ENCODE peak calls at places on chromosomes 4 and X, in seven cellular contexts. L is mesothelial cell of epicardium; V is T1000; H is H54; P is Calu3; N is HT1080; F is activated CD8-positive, alpha-beta memory T cell treated with anti-CD3 and anti-CD28 coated beads for 1 hour. I is an unnamed sample.

GRCh38 chr4:122224348-122224747 is 72.2 kb downstream of the BLTP1 start:
- DNase-seq in L (no peak), V (no peak), H (no peak), P (no peak), N (peak), F (no peak), I (peak)

GRCh38 chr4:39718366-39719323 is 20.7 kb downstream of the UBE2K start:
- DNase-seq in L (no peak), V (no peak), H (no peak), P (no peak), N (no peak), F (no peak), I (no peak)

GRCh38 chr4:3037957-3038451 is 36.3 kb downstream of the HTT-AS start:
- DNase-seq in L (no peak), V (no peak), H (no peak), P (no peak), N (peak), F (no peak), I (no peak)

GRCh38 chrX:141258080-141258479 is 15.8 kb upstream of the SPANXC start:
- DNase-seq in L (no peak), V (no peak), H (no peak), P (no peak), N (no peak), F (no peak), I (no peak)

GRCh38 chr4:79211490-79211889 is 114.4 kb downstream of the NAA11 start:
- DNase-seq in L (no peak), V (no peak), H (no peak), P (no peak), N (no peak), F (no peak), I (no peak)

GRCh38 chrX:48461830-48462229 is 8.2 kb downstream of the SLC38A5 start:
- DNase-seq in L (no peak), V (no peak), H (no peak), P (no peak), N (no peak), F (no peak), I (peak)

GRCh38 chr4:122914292-122914904 is 8.0 kb downstream of the NUDT6 start:
- DNase-seq in L (no peak), V (no peak), H (no peak), P (no peak), N (peak), F (no peak), I (peak)

GRCh38 chrX:40132751-40133150 is 35.0 kb upstream of the BCOR start:
- DNase-seq in L (no peak), V (no peak), H (no peak), P (peak), N (peak), F (no peak), I (peak)

GRCh38 chr4:176492648-176493302 is 173.0 kb downstream of the SPCS3 start:
- DNase-seq in L (no peak), V (no peak), H (no peak), P (no peak), N (peak), F (no peak), I (peak)

GRCh38 chr4:39732728-39733127 is 34.8 kb downstream of the UBE2K start:
- DNase-seq in L (no peak), V (peak), H (peak), P (no peak), N (peak), F (no peak), I (peak)

GRCh38 chrX:82775426-82775825 is 732.7 kb upstream of the POU3F4 start:
- DNase-seq in L (no peak), V (peak), H (no peak), P (no peak), N (peak), F (no peak), I (no peak)

GRCh38 chr4:181792641-181793612 is 450.3 kb upstream of the TENM3 start:
- DNase-seq in L (no peak), V (no peak), H (no peak), P (no peak), N (no peak), F (no peak), I (peak)

GRCh38 chrX:46626566-46626965 is 53.0 kb downstream of the CHST7 start:
- DNase-seq in L (no peak), V (no peak), H (no peak), P (no peak), N (no peak), F (no peak), I (no peak)

GRCh38 chrX:18701621-18702361 is 5.7 kb upstream of the PPEF1 start:
- DNase-seq in L (no peak), V (no peak), H (no peak), P (peak), N (peak), F (no peak), I (no peak)

GRCh38 chrX:107549504-107549903 is 78.8 kb upstream of the PRPS1 start:
- DNase-seq in L (no peak), V (no peak), H (no peak), P (no peak), N (no peak), F (no peak), I (no peak)

GRCh38 chr4:24511371-24512063 is 72.8 kb downstream of the DHX15 start:
- DNase-seq in L (no peak), V (no peak), H (no peak), P (no peak), N (no peak), F (no peak), I (no peak)

I was measured in mammary epithelial cell.